ENCODE peak calls at places on chromosomes 1 and 21, in four cellular contexts. L is HepG2, Y is K562, T is A549. G is an unnamed sample.

GRCh38 chr1:205543351-205544305 is 39.2 kb downstream of the CDK18 start:
- DNase-seq in L (peak), Y (peak), T (peak), G (peak)

GRCh38 chr21:15671188-15671587 is 58.6 kb upstream of the USP25 start:
- DNase-seq in L (no peak), Y (no peak), T (no peak), G (no peak)

GRCh38 chr1:162899422-162900168 is 38.6 kb upstream of the CCDC190 start:
- DNase-seq in L (no peak), Y (no peak), T (no peak), G (no peak)

GRCh38 chr1:36203554-36204346 is 20.5 kb upstream of the THRAP3 start:
- DNase-seq in L (no peak), Y (peak), T (peak), G (peak)

GRCh38 chr1:112446411-112446810 is 50.4 kb downstream of the CTTNBP2NL start:
- DNase-seq in L (no peak), Y (no peak), T (no peak), G (no peak)

GRCh38 chr21:17775431-17776126 is 43.6 kb downstream of the C21orf91 start:
- DNase-seq in L (peak), Y (no peak), T (no peak), G (no peak)

GRCh38 chr1:61486783-61487505 is 238.0 kb downstream of the TM2D1 start:
- DNase-seq in L (no peak), Y (no peak), T (no peak), G (no peak)

GRCh38 chr21:43884012-43884860 is 19.2 kb downstream of the AGPAT3 start:
- DNase-seq in L (peak), Y (peak), T (peak), G (peak)

GRCh38 chr1:42807056-42807668 is 9.8 kb upstream of the ERMAP start:
- DNase-seq in L (no peak), Y (no peak), T (no peak), G (no peak)

GRCh38 chr1:101312192-101312591 is 75.4 kb downstream of the S1PR1 start:
- DNase-seq in L (no peak), Y (no peak), T (no peak), G (no peak)

GRCh38 chr1:10901091-10901893 is 104.8 kb upstream of the CASZ1 start:
- DNase-seq in L (no peak), Y (no peak), T (no peak), G (no peak)

GRCh38 chr1:81714636-81715035 is 86.1 kb upstream of the ADGRL2 start:
- DNase-seq in L (no peak), Y (no peak), T (no peak), G (no peak)

GRCh38 chr1:236395780-236396664 is 1.9 kb downstream of the EDARADD start:
- DNase-seq in L (no peak), Y (peak), T (no peak), G (no peak)

GRCh38 chr1:201226859-201227488 is 36.4 kb downstream of the IGFN1 start:
- DNase-seq in L (no peak), Y (no peak), T (no peak), G (no peak)

GRCh38 chr1:41695118-41695517 is 210.6 kb upstream of the EDN2 start:
- DNase-seq in L (no peak), Y (no peak), T (no peak), G (peak)

GRCh38 chr1:185843971-185844370 is 109.8 kb downstream of the HMCN1 start:
- DNase-seq in L (no peak), Y (no peak), T (no peak), G (no peak)

GRCh38 chr1:226638001-226638601 is 89.5 kb downstream of the STUM start:
- DNase-seq in L (no peak), Y (no peak), T (no peak), G (no peak)

GRCh38 chr1:244180256-244180655 is 129.2 kb downstream of the ZBTB18 start:
- DNase-seq in L (no peak), Y (no peak), T (no peak), G (no peak)

GRCh38 chr1:12179111-12179519 is 12.3 kb downstream of the TNFRSF1B start:
- DNase-seq in L (peak), Y (no peak), T (no peak), G (no peak)

GRCh38 chr1:114756009-114756892 is 1.5 kb downstream of the CSDE1 start:
- DNase-seq in L (no peak), Y (no peak), T (no peak), G (peak)

GRCh38 chr1:89822999-89823628 is 2.3 kb downstream of the LRRC8D start:
- DNase-seq in L (no peak), Y (no peak), T (peak), G (peak)

GRCh38 chr1:156114919-156115513 is 505 bp downstream of the LMNA start:
- DNase-seq in L (no peak), Y (no peak), T (no peak), G (peak)

GRCh38 chr1:178632619-178633018 is 92.4 kb upstream of the RALGPS2 start:
- DNase-seq in L (no peak), Y (no peak), T (no peak), G (no peak)

GRCh38 chr1:102174259-102174863 is 177.6 kb upstream of the OLFM3 start:
- DNase-seq in L (peak), Y (peak), T (peak), G (peak)

GRCh38 chr21:14538477-14538876 is 7.6 kb downstream of the SAMSN1 start:
- DNase-seq in L (no peak), Y (no peak), T (no peak), G (no peak)

GRCh38 chr1:42941640-42942330 is 16.9 kb downstream of the SLC2A1 start:
- DNase-seq in L (no peak), Y (peak), T (peak), G (no peak)

GRCh38 chr1:18536943-18537342 is 56.2 kb downstream of the KLHDC7A start:
- DNase-seq in L (no peak), Y (no peak), T (no peak), G (no peak)

GRCh38 chr1:145720556-145720877 is 1.2 kb downstream of the CD160 start:
- DNase-seq in L (no peak), Y (no peak), T (peak), G (no peak)

GRCh38 chr1:36342426-36343185 is 19.2 kb upstream of the EVA1B start:
- DNase-seq in L (no peak), Y (peak), T (peak), G (peak)

GRCh38 chr1:28456078-28456477 is 49.8 kb upstream of the RCC1 start:
- DNase-seq in L (no peak), Y (no peak), T (no peak), G (peak)

GRCh38 chr1:100164226-100164625 is 13.8 kb downstream of the LRRC39 start:
- DNase-seq in L (no peak), Y (no peak), T (no peak), G (no peak)

GRCh38 chr21:16422702-16423101 is 692.9 kb downstream of the USP25 start:
- DNase-seq in L (no peak), Y (no peak), T (no peak), G (no peak)

GRCh38 chr1:164683235-164683634 is 124.3 kb downstream of the PBX1 start:
- DNase-seq in L (no peak), Y (no peak), T (peak), G (no peak)

GRCh38 chr1:234943801-234944402 is 184.7 kb downstream of the TOMM20 start:
- DNase-seq in L (no peak), Y (no peak), T (no peak), G (no peak)

GRCh38 chr1:38745476-38746410 is 113.8 kb downstream of the RRAGC start:
- DNase-seq in L (no peak), Y (peak), T (no peak), G (no peak)

GRCh38 chr21:42554251-42554937 is 40.7 kb downstream of the SLC37A1 start:
- DNase-seq in L (no peak), Y (no peak), T (no peak), G (no peak)

GRCh38 chr1:116921301-116921885 is 11.7 kb downstream of the PTGFRN start:
- DNase-seq in L (peak), Y (no peak), T (no peak), G (no peak)

GRCh38 chr21:46083271-46084040 is 14.5 kb upstream of the COL6A2 start:
- DNase-seq in L (no peak), Y (no peak), T (no peak), G (no peak)
- TF ChIP-seq CTCF in L (no peak), Y (no peak), T (no peak), G (no peak)

GRCh38 chr1:52139817-52140540 is 1.9 kb upstream of the ZFYVE9 start:
- DNase-seq in L (no peak), Y (no peak), T (no peak), G (peak)
- TF ChIP-seq MAX in L (no peak), Y (no peak), T (no peak), G (peak)

GRCh38 chr1:247324204-247324787 is 7.4 kb downstream of the ZNF496 start:
- DNase-seq in L (peak), Y (no peak), T (no peak), G (no peak)

GRCh38 chr1:247326601-247327135 is 5.0 kb downstream of the ZNF496 start:
- DNase-seq in L (no peak), Y (no peak), T (no peak), G (no peak)

GRCh38 chr1:247324913-247325312 is 6.8 kb downstream of the ZNF496 start:
- DNase-seq in L (peak), Y (no peak), T (no peak), G (no peak)

GRCh38 chr1:247322849-247323586 is 8.6 kb downstream of the ZNF496 start:
- DNase-seq in L (no peak), Y (no peak), T (no peak), G (no peak)

DNA sequence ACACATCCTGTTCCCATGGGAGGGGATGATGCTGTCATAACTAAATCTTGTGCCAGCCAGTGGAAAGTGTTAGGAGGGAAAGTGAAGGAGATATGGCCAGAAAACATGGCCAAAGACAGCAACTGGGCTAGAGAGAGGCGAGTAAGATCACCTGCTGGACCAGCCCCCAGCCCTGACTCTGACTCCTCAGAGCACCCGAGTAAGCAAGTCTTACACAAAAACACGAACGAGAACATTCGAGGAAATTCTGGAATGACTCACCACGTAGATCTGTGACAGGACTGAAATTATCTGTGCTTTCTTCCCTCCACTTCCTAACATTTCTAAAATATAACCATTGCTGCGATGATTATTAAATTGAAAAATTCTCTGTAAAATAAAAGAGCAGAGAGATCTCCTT is 9.2 kb downstream of the ZNF496 start:
- DNase-seq in L (no peak), Y (no peak), T (no peak), G (no peak)
- TF ChIP-seq POLR2A in L (no peak), Y (no peak), T (no peak), G (no peak)

GRCh38 chr1:13702425-13703127 is 2.6 kb downstream of the PRDM2 start:
- DNase-seq in L (no peak), Y (no peak), T (no peak), G (no peak)

GRCh38 chr1:13703128-13703513 is 3.1 kb downstream of the PRDM2 start:
- DNase-seq in L (no peak), Y (no peak), T (no peak), G (no peak)

GRCh38 chr1:13706058-13706457 is 6.1 kb downstream of the PRDM2 start:
- DNase-seq in L (no peak), Y (no peak), T (no peak), G (no peak)

GRCh38 chr1:13701274-13701650 is 1.3 kb downstream of the PRDM2 start:
- DNase-seq in L (no peak), Y (no peak), T (no peak), G (no peak)

DNA sequence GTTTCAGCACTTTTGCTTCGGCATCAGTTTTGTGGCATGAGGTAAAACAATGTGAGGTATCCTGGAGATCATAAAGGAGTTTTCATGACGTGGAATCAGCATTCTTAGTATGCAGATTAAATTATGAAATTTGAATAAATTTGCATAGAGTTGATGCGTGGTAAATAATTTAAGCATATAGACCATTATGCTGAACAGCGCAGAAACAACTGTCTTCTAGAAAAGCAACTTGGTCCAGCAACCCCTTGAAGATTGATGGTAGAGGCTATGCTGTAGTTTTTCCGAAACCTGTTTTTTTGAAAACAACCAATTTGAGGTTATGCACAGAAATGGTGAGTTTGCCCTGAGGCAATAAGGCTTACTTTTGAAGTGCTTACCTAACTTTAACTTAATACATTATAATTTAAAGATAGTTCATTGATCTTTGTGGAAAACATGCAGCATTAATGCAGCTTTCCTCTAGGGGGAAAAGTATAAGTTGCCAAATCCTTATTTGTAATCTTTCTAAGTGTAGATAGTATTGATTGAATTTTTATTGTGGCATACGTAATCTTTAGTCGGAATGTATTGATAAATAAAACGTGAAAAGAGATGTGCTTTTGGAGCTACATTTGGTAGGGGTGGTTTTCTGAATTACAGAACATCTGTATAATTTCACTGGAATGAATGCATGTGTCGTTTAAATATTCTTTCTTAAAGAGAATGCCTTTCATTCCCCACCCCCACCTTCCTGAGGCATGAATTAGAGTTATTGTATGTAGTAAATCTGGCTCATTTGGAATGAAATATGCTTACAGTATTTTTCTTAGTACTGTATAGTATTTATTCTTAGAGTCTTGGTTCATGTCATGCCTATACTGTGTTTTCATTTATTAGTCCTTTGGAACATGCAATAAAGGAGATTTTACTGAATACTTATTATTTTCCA is 3.8 kb downstream of the PRDM2 start:
- DNase-seq in L (no peak), Y (no peak), T (no peak), G (no peak)
- TF ChIP-seq CTCF in L (no peak), Y (no peak), T (no peak), G (no peak)

DNA sequence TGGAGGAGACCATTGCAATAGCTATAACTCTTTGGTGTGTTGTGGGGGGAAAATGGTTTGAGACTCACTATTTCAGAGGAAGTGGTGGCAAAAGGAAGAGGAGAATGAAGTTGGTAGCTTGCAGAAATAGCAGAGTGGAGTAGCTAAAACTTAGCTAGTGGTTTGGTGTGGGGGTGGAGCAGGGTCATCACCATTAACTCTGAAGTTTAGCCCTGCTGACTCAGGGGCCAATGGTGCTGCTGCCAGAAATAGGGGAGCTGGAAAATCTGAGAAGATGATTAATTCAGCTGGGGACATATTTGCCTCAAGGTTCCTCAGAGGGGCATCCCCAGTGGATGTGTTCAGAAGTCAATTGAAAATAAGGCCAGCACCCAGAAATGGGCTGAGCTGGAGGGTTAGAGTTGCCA is 65.4 kb downstream of the RUNX1 start:
- DNase-seq in L (no peak), Y (peak), T (no peak), G (peak)
- TF ChIP-seq MAX in L (no peak), Y (no peak), T (no peak), G (no peak)

GRCh38 chr1:58816072-58816746 is 32.4 kb upstream of the JUN start:
- DNase-seq in L (peak), Y (peak), T (peak), G (peak)

GRCh38 chr1:58815680-58816071 is 31.8 kb upstream of the JUN start:
- DNase-seq in L (peak), Y (no peak), T (peak), G (no peak)

GRCh38 chr1:58818075-58818474 is 34.2 kb upstream of the JUN start:
- DNase-seq in L (no peak), Y (no peak), T (peak), G (no peak)

GRCh38 chr1:58815069-58815679 is 31.3 kb upstream of the JUN start:
- DNase-seq in L (peak), Y (peak), T (peak), G (peak)

DNA sequence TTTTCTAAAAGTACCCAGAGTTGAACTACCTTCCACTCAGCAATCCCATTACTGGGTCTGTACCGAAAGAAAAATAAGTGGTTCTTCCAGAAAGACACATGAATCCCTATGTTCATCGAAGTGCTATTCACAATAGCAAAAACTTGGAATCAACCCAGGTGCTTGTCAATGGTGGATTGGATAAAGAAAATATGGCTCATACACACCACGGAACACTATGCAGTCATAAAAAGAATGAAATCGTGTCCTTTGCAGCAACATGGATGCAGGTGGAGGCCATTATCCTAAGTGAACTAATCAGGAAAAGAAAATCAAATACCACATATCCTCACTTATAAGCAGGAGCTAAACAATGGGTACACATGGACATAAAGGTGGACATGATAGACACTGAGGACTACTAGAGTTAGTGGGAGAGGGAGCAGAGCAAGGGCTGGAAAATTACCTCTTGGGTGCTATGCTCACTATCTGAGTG is 32.9 kb upstream of the JUN start:
- DNase-seq in L (no peak), Y (no peak), T (no peak), G (no peak)
- TF ChIP-seq POLR2A in L (no peak), Y (peak), T (no peak), G (no peak)